ENCODE peak calls at places on chromosomes 16 and 17, in six cellular contexts. U is CD4-positive, CD25-positive, alpha-beta regulatory T cell; M is fibroblast of pulmonary artery; F is anterior cingulate cortex; Z is cardiac septum; J is Kasumi-1. E is an unnamed sample.

GRCh38 chr16:60636117-60636516 is 1400.1 kb downstream of the CDH8 start:
- DNase-seq in U (no peak), M (no peak), F (no peak), Z (no peak), J (no peak), E (no peak)

GRCh38 chr17:522912-523311 is 170.3 kb upstream of the RPH3AL start:
- DNase-seq in U (no peak), M (no peak), F (no peak), Z (no peak), J (no peak), E (peak)

GRCh38 chr16:84593825-84594724 is 23.8 kb downstream of the COTL1 start:
- DNase-seq in U (peak), M (peak), F (no peak), Z (peak), J (no peak), E (peak)

GRCh38 chr17:78974635-78975591 is 4.8 kb downstream of the LGALS3BP start:
- DNase-seq in U (no peak), M (peak), F (no peak), Z (no peak), J (peak), E (peak)

GRCh38 chr17:45775576-45776011 is 8.5 kb upstream of the CRHR1 start:
- DNase-seq in U (no peak), M (no peak), F (no peak), Z (no peak), J (no peak), E (no peak)

GRCh38 chr17:15910791-15911190 is 34.1 kb upstream of the ADORA2B start:
- DNase-seq in U (no peak), M (no peak), F (no peak), Z (no peak), J (no peak), E (no peak)

GRCh38 chr16:71672125-71672524 is 46.1 kb downstream of the MARVELD3 start:
- DNase-seq in U (no peak), M (no peak), F (no peak), Z (no peak), J (no peak), E (no peak)

GRCh38 chr16:13873835-13874438 is 46.0 kb upstream of the ERCC4 start:
- DNase-seq in U (no peak), M (peak), F (no peak), Z (no peak), J (peak), E (peak)

GRCh38 chr17:35241520-35241919 is 1.4 kb upstream of the SLFN5 start:
- DNase-seq in U (peak), M (no peak), F (no peak), Z (no peak), J (no peak), E (peak)

E was measured in H9.